ENCODE peak calls at places on chromosomes 4 and X, in four cellular contexts. B is suprapubic skin, M is A549, F is lower leg skin. S is an unnamed sample.

GRCh38 chr4:174084542-174084941 is 198.9 kb downstream of the FBXO8 start:
- DNase-seq in F (no peak), B (no peak), M (no peak), S (no peak)

GRCh38 chr4:54913751-54914526 is 211.5 kb downstream of the KDR start:
- DNase-seq in M (no peak), F (peak; percentile 20), B (no peak), S (no peak)

GRCh38 chr4:71446479-71447081 is 107.8 kb downstream of the SLC4A4 start:
- DNase-seq in M (no peak), F (no peak), B (no peak), S (no peak)

GRCh38 chr4:56330691-56331090 is 56.6 kb downstream of the AASDH start:
- DNase-seq in F (no peak), M (peak; percentile 13), B (no peak), S (no peak)

GRCh38 chr4:47852121-47852520 is 14.3 kb upstream of the CORIN start:
- DNase-seq in F (no peak), M (no peak), B (no peak), S (no peak)

GRCh38 chrX:13825178-13825762 is 8.4 kb upstream of the GPM6B start:
- DNase-seq in B (no peak), F (no peak), M (no peak), S (no peak)

GRCh38 chr4:83862471-83862870 is 326.6 kb downstream of the GPAT3 start:
- DNase-seq in F (no peak), B (no peak), M (no peak), S (no peak)

GRCh38 chr4:165721815-165722214 is 151.2 kb upstream of the TLL1 start:
- DNase-seq in B (no peak), F (no peak), M (no peak), S (no peak)

GRCh38 chr4:107937040-107937439 is 5.7 kb downstream of the CYP2U1 start:
- DNase-seq in M (no peak), B (no peak), F (no peak), S (no peak)

GRCh38 chrX:39396358-39396995 is 595.2 kb downstream of the MID1IP1 start:
- DNase-seq in B (no peak), M (no peak), F (no peak), S (no peak)

GRCh38 chr4:134126161-134126560 is 75.4 kb downstream of the PABPC4L start:
- DNase-seq in M (no peak), B (no peak), F (no peak), S (no peak)

GRCh38 chrX:370244-370962 is 16.3 kb downstream of the PPP2R3B start:
- DNase-seq in M (no peak), B (no peak), F (no peak), S (no peak)

GRCh38 chrX:139804482-139804881 is 96.5 kb upstream of the MCF2 start:
- DNase-seq in M (no peak), F (no peak), B (no peak), S (no peak)

GRCh38 chr4:13656569-13656988 is 29.1 kb upstream of the BOD1L1 start:
- DNase-seq in M (peak; percentile 68), B (no peak), F (peak; percentile 22), S (peak; percentile 46)

GRCh38 chr4:120004054-120004453 is 62.6 kb downstream of the MAD2L1 start:
- DNase-seq in F (no peak), B (no peak), M (no peak), S (no peak)

GRCh38 chr4:113645771-113646455 is 115.6 kb downstream of the CAMK2D start:
- DNase-seq in F (no peak), B (no peak), M (peak; percentile 94), S (no peak)

GRCh38 chr4:101693842-101694398 is 96.6 kb upstream of the BANK1 start:
- DNase-seq in M (peak; percentile 14), B (no peak), F (no peak), S (no peak)

GRCh38 chrX:123188081-123188480 is 4.0 kb downstream of the GRIA3 start:
- DNase-seq in F (peak; percentile 14), M (no peak), B (no peak), S (no peak)

GRCh38 chr4:118801895-118802575 is 33.9 kb downstream of the SEC24D start:
- DNase-seq in M (no peak), F (no peak), B (no peak), S (no peak)

GRCh38 chr4:86294883-86295282 is 65.0 kb downstream of the MAPK10 start:
- DNase-seq in F (no peak), B (no peak), M (no peak), S (no peak)

GRCh38 chrX:153347530-153347929 is 13.6 kb downstream of the ZNF275 start:
- DNase-seq in F (no peak), B (no peak), M (no peak), S (no peak)
- TF ChIP-seq POLR2A in F (no peak), B (no peak), M (no peak), S (no peak)

GRCh38 chr4:112144546-112145325 is 518 bp upstream of the FAM241A start:
- DNase-seq in F (no peak), M (no peak), B (no peak), S (no peak)

GRCh38 chr4:112147697-112148096 is 2.4 kb downstream of the FAM241A start:
- DNase-seq in M (no peak), F (no peak), B (no peak), S (peak; percentile 19)

GRCh38 chr4:112142152-112142551 is 3.1 kb upstream of the FAM241A start:
- DNase-seq in F (no peak), M (no peak), B (no peak), S (no peak)

GRCh38 chr4:112145820-112146813 is 863 bp downstream of the FAM241A start:
- DNase-seq in M (peak; percentile 39), F (peak; percentile 23), B (peak; percentile 72), S (peak; percentile 65)

DNA sequence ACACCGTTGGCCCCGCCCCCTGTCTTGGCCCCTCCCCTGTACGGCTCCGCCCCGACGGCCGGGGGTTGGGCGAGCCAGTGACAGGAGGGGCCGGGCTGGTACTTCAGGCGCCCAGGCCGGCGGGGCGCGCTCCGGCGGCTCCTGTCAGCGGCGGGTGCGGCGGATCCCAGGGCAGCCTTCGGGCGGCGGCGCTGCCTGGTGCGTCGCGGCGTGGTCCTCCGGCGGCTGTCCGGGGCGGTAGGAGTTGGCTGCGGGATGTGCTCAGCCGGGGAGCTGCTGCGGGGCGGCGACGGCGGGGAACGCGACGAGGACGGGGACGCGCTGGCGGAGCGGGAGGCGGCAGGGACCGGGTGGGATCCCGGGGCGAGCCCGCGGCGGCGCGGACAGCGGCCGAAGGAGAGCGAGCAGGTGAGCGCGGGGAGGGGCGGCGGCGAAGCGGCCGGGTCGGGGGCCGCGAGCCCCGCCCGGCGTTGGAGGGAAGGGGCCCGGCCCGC is at the start of gene FAM241A:
- DNase-seq in M (peak; percentile 80), F (peak; percentile 71), B (peak; percentile 90), S (peak; percentile 94)
- TF ChIP-seq POLR2A in M (peak; percentile 72), F (no peak), B (no peak), S (peak; percentile 77)

DNA sequence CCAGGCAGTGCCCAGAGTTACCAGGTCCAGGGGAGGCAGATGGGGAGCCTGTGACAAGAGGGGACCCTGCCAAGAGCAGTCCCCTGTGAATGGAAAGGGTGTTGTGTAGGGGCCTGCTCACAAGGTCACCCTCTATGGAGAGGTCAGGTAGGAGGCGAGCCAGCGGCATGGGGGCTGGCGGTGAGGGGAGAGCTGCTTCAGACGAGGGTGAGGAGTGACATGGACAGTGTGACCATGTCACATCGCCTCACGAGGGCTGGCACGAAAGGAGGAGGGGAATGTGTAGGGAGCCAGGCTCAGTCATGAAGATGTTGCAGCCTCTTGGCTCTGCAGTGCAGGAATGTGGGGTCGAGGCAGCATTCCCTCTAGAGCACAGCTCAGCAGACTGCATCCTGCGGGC is 29.6 kb downstream of the CLCN4 start:
- DNase-seq in B (no peak), M (no peak), F (no peak), S (no peak)
- TF ChIP-seq POLR2A in B (no peak), M (no peak), F (no peak), S (no peak)

GRCh38 chrX:16718824-16719333 is 533 bp upstream of the SYAP1 start:
- DNase-seq in F (no peak), B (no peak), M (no peak), S (no peak)

GRCh38 chrX:16722481-16722880 is 3.1 kb downstream of the SYAP1 start:
- DNase-seq in B (no peak), M (no peak), F (no peak), S (no peak)

GRCh38 chrX:16714504-16714903 is 2.0 kb upstream of the CTPS2 start:
- DNase-seq in B (no peak), M (no peak), F (no peak), S (no peak)

GRCh38 chrX:16725067-16725466 is 5.7 kb downstream of the SYAP1 start:
- DNase-seq in B (no peak), F (no peak), M (no peak), S (no peak)

GRCh38 chrX:16719334-16720084 is at the start of gene SYAP1:
- DNase-seq in F (peak; percentile 90), M (peak; percentile 98), B (peak; percentile 99), S (peak; percentile 94)
- TF ChIP-seq POLR2A in F (no peak), M (peak; percentile 84), B (no peak), S (peak; percentile 98)

GRCh38 chr4:76235407-76235806 is 16.1 kb upstream of the FAM47E start:
- DNase-seq in B (no peak), F (no peak), M (no peak), S (no peak)

GRCh38 chr4:76235915-76236314 is 15.6 kb upstream of the FAM47E start:
- DNase-seq in F (no peak), B (no peak), M (no peak), S (no peak)

GRCh38 chr4:76238701-76239100 is 12.8 kb upstream of the FAM47E start:
- DNase-seq in B (no peak), M (no peak), F (no peak), S (no peak)

GRCh38 chr4:76240236-76240635 is 11.3 kb upstream of the FAM47E start:
- DNase-seq in M (no peak), B (no peak), F (no peak), S (no peak)

GRCh38 chr4:76238236-76238635 is 13.3 kb upstream of the FAM47E start:
- DNase-seq in B (no peak), M (no peak), F (no peak), S (no peak)
- TF ChIP-seq POLR2A in B (no peak), M (no peak), F (no peak), S (no peak)

DNA sequence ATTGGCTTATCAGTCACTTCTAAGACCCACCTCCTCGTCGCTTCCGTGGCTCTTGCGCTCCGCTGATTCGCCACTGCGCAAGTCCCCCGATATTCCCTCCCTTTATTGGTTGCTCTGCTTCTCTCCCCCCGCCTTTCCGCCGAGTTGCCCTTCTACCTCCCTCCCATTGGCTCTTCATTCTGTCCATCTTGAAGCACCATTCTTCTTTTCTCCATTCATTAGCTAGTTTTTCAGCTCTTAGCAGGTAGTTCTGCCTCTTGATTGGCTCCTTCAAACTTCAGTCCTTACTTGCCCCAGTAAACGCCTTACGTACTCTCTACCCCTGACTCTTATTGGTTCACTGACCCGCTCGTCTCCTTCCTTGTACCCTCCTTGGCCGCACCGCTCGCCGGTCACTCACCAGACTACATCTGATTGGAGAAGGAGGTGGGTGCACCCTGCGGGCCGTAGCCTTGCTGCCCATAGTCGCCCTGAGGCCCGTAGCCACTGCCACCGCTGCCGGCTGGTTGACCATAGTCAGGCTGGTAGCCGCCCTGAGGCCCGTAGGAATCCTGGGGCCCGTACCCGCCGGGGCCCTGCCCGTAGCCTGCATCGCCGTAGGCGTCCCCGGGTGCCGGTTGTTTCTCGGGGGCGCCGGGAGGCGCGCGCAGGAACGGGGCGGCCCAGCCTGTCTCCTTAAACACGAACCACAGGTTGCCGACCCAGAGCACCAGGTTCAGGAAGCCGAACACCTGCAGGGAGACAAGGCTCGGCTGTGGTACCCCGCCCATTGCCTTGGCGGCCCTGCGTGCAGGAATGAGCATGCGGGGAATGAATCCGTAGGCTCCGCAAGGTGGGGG is 5.1 kb upstream of the PRICKLE3 start:
- DNase-seq in F (peak; percentile 93), B (peak; percentile 91), M (peak; percentile 100), S (peak; percentile 97)
- TF ChIP-seq POLR2A in F (no peak), B (no peak), M (peak; percentile 95), S (peak; percentile 75)

GRCh38 chr4:146522098-146522861 is 540 bp upstream of the SLC10A7 start:
- DNase-seq in F (peak; percentile 88), B (peak; percentile 92), M (peak; percentile 66), S (peak; percentile 91)
- TF ChIP-seq POLR2A in F (no peak), B (no peak), M (peak; percentile 24), S (peak; percentile 55)

S was measured in erythroblast.